ENCODE peak calls at places on chromosomes 5 and 9, in four cellular contexts. One of them, this sample, is unnamed.

GRCh38 chr5:151198861-151199260 is 25.0 kb downstream of the CCDC69 start:
- DNase-seq in GM19239: no peak
- DNase-seq in caudate nucleus: no peak
- DNase-seq in EL: no peak
- DNase-seq in this sample: no peak

GRCh38 chr5:91235194-91235793 is 147.8 kb downstream of the ARRDC3 start:
- DNase-seq in GM19239: no peak
- DNase-seq in caudate nucleus: no peak
- DNase-seq in EL: no peak
- DNase-seq in this sample: no peak

GRCh38 chr5:41157272-41157671 is 56.1 kb downstream of the C6 start:
- DNase-seq in GM19239: no peak
- DNase-seq in caudate nucleus: no peak
- DNase-seq in EL: peak
- DNase-seq in this sample: no peak

GRCh38 chr5:18048449-18048848 is 414.2 kb downstream of the TAF11L14 start:
- DNase-seq in GM19239: no peak
- DNase-seq in caudate nucleus: no peak
- DNase-seq in EL: no peak
- DNase-seq in this sample: no peak

GRCh38 chr5:129246088-129246487 is 151.5 kb downstream of the ISOC1 start:
- DNase-seq in GM19239: no peak
- DNase-seq in caudate nucleus: no peak
- DNase-seq in EL: no peak
- DNase-seq in this sample: no peak

GRCh38 chr5:137649228-137649890 is 86.5 kb downstream of the KLHL3 start:
- DNase-seq in GM19239: no peak
- DNase-seq in caudate nucleus: peak
- DNase-seq in EL: peak
- DNase-seq in this sample: no peak

GRCh38 chr5:134494780-134495179 is 30.7 kb upstream of the JADE2 start:
- DNase-seq in GM19239: no peak
- DNase-seq in caudate nucleus: no peak
- DNase-seq in EL: no peak
- DNase-seq in this sample: no peak

GRCh38 chr9:20016611-20017010 is 227.8 kb upstream of the SLC24A2 start:
- DNase-seq in GM19239: no peak
- DNase-seq in caudate nucleus: no peak
- DNase-seq in EL: no peak
- DNase-seq in this sample: no peak

GRCh38 chr5:123665822-123666371 is 153.9 kb downstream of the CSNK1G3 start:
- DNase-seq in GM19239: no peak
- DNase-seq in caudate nucleus: no peak
- DNase-seq in EL: no peak
- DNase-seq in this sample: no peak

GRCh38 chr5:81717815-81718214 is 33.1 kb downstream of the SSBP2 start:
- DNase-seq in GM19239: no peak
- DNase-seq in caudate nucleus: no peak
- DNase-seq in EL: peak
- DNase-seq in this sample: no peak

GRCh38 chr5:84393969-84394368 is 9.3 kb upstream of the EDIL3 start:
- DNase-seq in GM19239: no peak
- DNase-seq in caudate nucleus: no peak
- DNase-seq in EL: peak
- DNase-seq in this sample: no peak

GRCh38 chr5:179301796-179302195 is 43.5 kb downstream of the ADAMTS2 start:
- DNase-seq in GM19239: no peak
- DNase-seq in caudate nucleus: no peak
- DNase-seq in EL: no peak
- DNase-seq in this sample: no peak

GRCh38 chr5:120604898-120605297 is 140.8 kb downstream of the PRR16 start:
- DNase-seq in GM19239: no peak
- DNase-seq in caudate nucleus: no peak
- DNase-seq in EL: peak
- DNase-seq in this sample: no peak

GRCh38 chr9:22446950-22447606 is 454 bp downstream of the DMRTA1 start:
- DNase-seq in GM19239: no peak
- DNase-seq in caudate nucleus: no peak
- DNase-seq in EL: peak
- DNase-seq in this sample: peak

GRCh38 chr5:95712347-95712958 is 18.7 kb upstream of the RHOBTB3 start:
- DNase-seq in GM19239: no peak
- DNase-seq in caudate nucleus: no peak
- DNase-seq in EL: peak
- DNase-seq in this sample: no peak

GRCh38 chr9:132744881-132745761 is 74.9 kb downstream of the GTF3C4 start:
- DNase-seq in GM19239: no peak
- DNase-seq in caudate nucleus: no peak
- DNase-seq in EL: no peak
- DNase-seq in this sample: no peak

GRCh38 chr9:132175431-132175830 is 13.6 kb downstream of the NTNG2 start:
- DNase-seq in GM19239: no peak
- DNase-seq in caudate nucleus: no peak
- DNase-seq in EL: no peak
- DNase-seq in this sample: no peak

GRCh38 chr5:181221105-181221791 is 1.8 kb upstream of the TRIM41 start:
- DNase-seq in GM19239: no peak
- DNase-seq in caudate nucleus: no peak
- DNase-seq in EL: no peak
- DNase-seq in this sample: no peak